ENCODE peak calls at places on chromosome 22, in seven cellular contexts. Y is HepG2, R is K562, L is GM12878, B is HCT116, I is H1, G is SK-N-SH. O is an unnamed sample.

GRCh38 chr22:31692186-31692886 is 30.3 kb upstream of the PISD start:
- DNase-seq in Y (no peak), R (no peak), L (no peak), B (no peak), I (no peak), G (no peak), O (no peak)

GRCh38 chr22:26169312-26170111 is at the start of gene SEZ6L:
- DNase-seq in Y (no peak), R (no peak), L (no peak), B (no peak), I (peak; percentile 72), G (peak; percentile 90), O (no peak)

GRCh38 chr22:49607821-49608220 is 219.9 kb downstream of the BRD1 start:
- DNase-seq in Y (no peak), R (no peak), L (no peak), B (no peak), I (no peak), G (no peak), O (no peak)

GRCh38 chr22:34960005-34960404 is 106.0 kb upstream of the ISX start:
- DNase-seq in Y (no peak), R (no peak), L (no peak), B (no peak), I (no peak), G (no peak), O (no peak)

GRCh38 chr22:41780714-41781507 is 19.6 kb upstream of the CCDC134 start:
- DNase-seq in Y (peak; percentile 56), R (peak; percentile 25), L (peak; percentile 90), B (no peak), I (no peak), G (no peak), O (no peak)

GRCh38 chr22:24128631-24129601 is 52.4 kb upstream of the SUSD2 start:
- DNase-seq in Y (no peak), R (no peak), L (no peak), B (no peak), I (no peak), G (no peak), O (no peak)

GRCh38 chr22:43476341-43476740 is 64.5 kb downstream of the MPPED1 start:
- DNase-seq in Y (peak; percentile 22), R (no peak), L (no peak), B (no peak), I (no peak), G (no peak), O (no peak)

GRCh38 chr22:39723899-39724351 is 153.4 kb downstream of the CACNA1I start:
- DNase-seq in Y (peak; percentile 6), R (peak; percentile 69), L (no peak), B (peak; percentile 12), I (no peak), G (no peak), O (no peak)

GRCh38 chr22:41447435-41448188 is 1.0 kb upstream of the TOB2 start:
- DNase-seq in Y (peak; percentile 73), R (peak; percentile 36), L (no peak), B (no peak), I (peak; percentile 78), G (peak; percentile 50), O (no peak)

GRCh38 chr22:32325811-32326237 is 31.8 kb upstream of the RFPL3 start:
- DNase-seq in Y (no peak), R (no peak), L (no peak), B (no peak), I (peak; percentile 61), G (no peak), O (no peak)

GRCh38 chr22:17772963-17773605 is 1.2 kb downstream of the BID start:
- DNase-seq in Y (no peak), R (no peak), L (no peak), B (no peak), I (no peak), G (no peak), O (peak; percentile 67)

GRCh38 chr22:17769716-17770082 is 4.6 kb downstream of the BID start:
- DNase-seq in Y (no peak), R (no peak), L (no peak), B (no peak), I (no peak), G (no peak), O (no peak)

GRCh38 chr22:17769013-17769715 is 5.1 kb downstream of the BID start:
- DNase-seq in Y (no peak), R (no peak), L (no peak), B (no peak), I (no peak), G (no peak), O (no peak)

GRCh38 chr22:17772249-17772962 is 1.9 kb downstream of the BID start:
- DNase-seq in Y (no peak), R (no peak), L (no peak), B (no peak), I (no peak), G (peak; percentile 87), O (no peak)

GRCh38 chr22:17770180-17771077 is 3.8 kb downstream of the BID start:
- DNase-seq in Y (no peak), R (no peak), L (no peak), B (no peak), I (peak; percentile 43), G (no peak), O (no peak)
- TF ChIP-seq JUND in Y (no peak), R (no peak), L (no peak), B (no peak), I (no peak), G (no peak), O (no peak)

GRCh38 chr22:37226087-37226486 is 13.8 kb upstream of the SSTR3 start:
- DNase-seq in Y (no peak), R (no peak), L (no peak), B (no peak), I (no peak), G (no peak), O (no peak)

GRCh38 chr22:37225481-37225880 is 13.2 kb upstream of the SSTR3 start:
- DNase-seq in Y (no peak), R (no peak), L (no peak), B (no peak), I (no peak), G (no peak), O (no peak)

GRCh38 chr22:37224757-37225420 is 12.6 kb upstream of the SSTR3 start:
- DNase-seq in Y (no peak), R (no peak), L (no peak), B (no peak), I (no peak), G (no peak), O (no peak)

GRCh38 chr22:37222440-37222971 is 10.2 kb upstream of the SSTR3 start:
- DNase-seq in Y (no peak), R (no peak), L (no peak), B (no peak), I (no peak), G (no peak), O (no peak)

GRCh38 chr22:37223965-37224551 is 11.8 kb upstream of the SSTR3 start:
- DNase-seq in Y (no peak), R (no peak), L (no peak), B (no peak), I (no peak), G (no peak), O (no peak)
- TF ChIP-seq JUND in Y (no peak), R (no peak), L (no peak), B (no peak), I (no peak), G (no peak), O (no peak)

GRCh38 chr22:30296851-30297250 is 7.5 kb upstream of the CASTOR1 start:
- DNase-seq in Y (no peak), R (no peak), L (no peak), B (no peak), I (no peak), G (no peak), O (peak; percentile 16)
- TF ChIP-seq JUND in Y (no peak), R (no peak), L (no peak), B (no peak), I (no peak), G (no peak), O (no peak)

DNA sequence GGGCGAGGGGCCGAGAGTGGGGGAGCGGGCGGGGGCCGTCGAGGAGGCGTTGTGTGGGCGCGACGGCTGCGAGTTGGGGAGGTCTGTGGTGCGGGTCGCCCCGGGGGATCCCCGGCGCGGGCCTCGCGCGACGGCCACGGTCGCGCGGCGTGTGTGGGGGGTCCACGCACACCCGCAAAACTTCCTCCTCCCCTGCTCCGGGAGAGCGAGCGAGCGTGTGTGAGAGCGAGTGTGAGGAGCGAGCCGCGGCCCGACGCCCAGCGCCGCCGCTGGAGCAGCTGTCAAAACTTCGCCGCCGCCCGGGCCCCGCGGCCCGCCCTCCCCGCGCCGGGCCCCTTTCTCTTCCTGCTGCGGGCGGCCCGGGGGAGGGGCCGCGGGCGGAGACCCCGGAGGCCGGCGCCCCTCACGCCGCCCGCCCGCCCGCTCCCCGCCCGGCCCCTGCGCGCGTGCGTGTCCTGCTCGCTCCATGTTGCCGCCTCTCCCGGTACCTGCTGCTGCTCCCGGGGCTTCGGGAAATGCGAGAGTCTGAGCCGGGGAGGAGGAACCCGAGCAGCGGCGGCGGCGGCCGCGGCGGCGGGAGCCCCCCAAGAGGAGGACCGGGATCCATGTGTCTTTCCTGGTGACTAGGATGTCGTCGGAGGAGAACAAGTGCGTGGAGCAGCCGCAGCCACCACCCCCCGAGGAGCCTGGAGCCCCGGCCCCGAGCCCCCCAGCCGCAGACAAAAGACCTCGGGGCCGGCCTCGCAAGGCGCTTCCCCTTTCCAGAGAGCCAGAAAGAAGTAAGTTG is 9.0 kb upstream of the CCT8L2 start:
- DNase-seq in Y (no peak), R (peak; percentile 97), L (no peak), B (no peak), I (no peak), G (no peak), O (no peak)
- TF ChIP-seq JUND in Y (no peak), R (no peak), L (no peak), B (no peak), I (no peak), G (no peak), O (no peak)

O was measured in T47D.